ENCODE peak calls at places on chromosomes 2 and 18, in nine cellular contexts. G is Daoy; V is stimulated activated effector memory CD8-positive, alpha-beta T cell treated with anti-CD3 and anti-CD28 coated beads, Interleukin-12 subunit alpha, Interleukin-12 subunit beta, amount 100 ng/mL, for 72 hours; Y is fibroblast of villous mesenchyme; D is GM04504; A is stimulated activated CD8-positive, alpha-beta memory T cell treated with anti-CD3 and anti-CD28 coated beads, Interleukin-12 subunit alpha, Interleukin-12 subunit beta, amount 100 ng/mL, for 1 hour; F is hepatocyte; X is CD4-positive, alpha-beta T cell; M is LoVo. H is an unnamed sample.

GRCh38 chr2:145166716-145167115 is 646.8 kb upstream of the ZEB2 start:
- DNase-seq in G (no peak), V (no peak), Y (no peak), D (no peak), A (no peak), F (no peak), X (no peak), M (no peak), H (peak)

GRCh38 chr2:224004105-224004715 is 34.9 kb downstream of the SERPINE2 start:
- DNase-seq in G (no peak), V (no peak), Y (peak), D (no peak), A (no peak), F (no peak), X (no peak), M (no peak), H (no peak)

GRCh38 chr2:151260492-151261239 is 997 bp downstream of the RBM43 start:
- DNase-seq in G (no peak), V (no peak), Y (peak), D (no peak), A (no peak), F (no peak), X (no peak), M (peak), H (peak)

GRCh38 chr2:140990416-140990815 is 1140.4 kb downstream of the LRP1B start:
- DNase-seq in G (peak), V (no peak), Y (peak), D (peak), A (no peak), F (no peak), X (no peak), M (no peak), H (peak)

GRCh38 chr2:227450921-227451654 is 20.9 kb upstream of the AGFG1 start:
- DNase-seq in G (no peak), V (no peak), Y (peak), D (no peak), A (no peak), F (peak), X (no peak), M (no peak), H (no peak)

GRCh38 chr18:49227456-49227855 is 233.0 kb downstream of the DYM start:
- DNase-seq in G (peak), V (peak), Y (no peak), D (no peak), A (no peak), F (no peak), X (peak), M (peak), H (no peak)

GRCh38 chr2:57685047-57685446 is 361.6 kb upstream of the VRK2 start:
- DNase-seq in G (no peak), V (no peak), Y (no peak), D (no peak), A (no peak), F (no peak), X (no peak), M (no peak), H (no peak)

GRCh38 chr2:67339234-67339885 is 57.8 kb upstream of the ETAA1 start:
- DNase-seq in G (no peak), V (no peak), Y (no peak), D (no peak), A (no peak), F (no peak), X (no peak), M (no peak), H (no peak)

GRCh38 chr2:86211033-86211795 is 12.0 kb downstream of the MRPL35 start:
- DNase-seq in G (no peak), V (no peak), Y (no peak), D (no peak), A (no peak), F (no peak), X (no peak), M (no peak), H (no peak)

GRCh38 chr2:7292154-7292553 is 374.9 kb downstream of the RNF144A start:
- DNase-seq in G (no peak), V (no peak), Y (peak), D (no peak), A (no peak), F (no peak), X (no peak), M (no peak), H (no peak)

GRCh38 chr2:170157025-170157684 is 20.8 kb upstream of the MYO3B start:
- DNase-seq in G (peak), V (no peak), Y (peak), D (no peak), A (no peak), F (no peak), X (no peak), M (no peak), H (no peak)

GRCh38 chr2:147511491-147511948 is 333.3 kb upstream of the ACVR2A start:
- DNase-seq in G (no peak), V (no peak), Y (peak), D (no peak), A (no peak), F (peak), X (peak), M (no peak), H (peak)

GRCh38 chr2:194301946-194302345 is 1355.1 kb upstream of the SLC39A10 start:
- DNase-seq in G (no peak), V (no peak), Y (no peak), D (no peak), A (no peak), F (no peak), X (no peak), M (no peak), H (no peak)

GRCh38 chr2:26578581-26578980 is 62.6 kb downstream of the CIB4 start:
- DNase-seq in G (no peak), V (no peak), Y (no peak), D (no peak), A (no peak), F (no peak), X (no peak), M (no peak), H (no peak)

GRCh38 chr2:98869868-98870267 is 66.2 kb downstream of the CRACDL start:
- DNase-seq in G (no peak), V (peak), Y (no peak), D (no peak), A (no peak), F (no peak), X (no peak), M (peak), H (no peak)

GRCh38 chr2:73700111-73700510 is 37.0 kb downstream of the TPRKB start:
- DNase-seq in G (no peak), V (no peak), Y (peak), D (no peak), A (no peak), F (no peak), X (no peak), M (no peak), H (no peak)

GRCh38 chr18:10035306-10035991 is 121.6 kb downstream of the VAPA start:
- DNase-seq in G (peak), V (no peak), Y (no peak), D (no peak), A (no peak), F (peak), X (no peak), M (no peak), H (no peak)

GRCh38 chr18:3649135-3649558 is 199.2 kb downstream of the TGIF1 start:
- DNase-seq in G (no peak), V (no peak), Y (peak), D (no peak), A (no peak), F (no peak), X (no peak), M (no peak), H (no peak)

GRCh38 chr2:236309669-236310029 is 45.4 kb upstream of the ASB18 start:
- DNase-seq in G (peak), V (no peak), Y (no peak), D (no peak), A (no peak), F (peak), X (no peak), M (no peak), H (no peak)

GRCh38 chr2:117818921-117819320 is 4.4 kb downstream of the DDX18 start:
- DNase-seq in G (no peak), V (no peak), Y (no peak), D (no peak), A (no peak), F (no peak), X (no peak), M (no peak), H (no peak)

GRCh38 chr2:240362216-240362755 is 73.2 kb upstream of the GPC1 start:
- DNase-seq in G (no peak), V (no peak), Y (no peak), D (no peak), A (no peak), F (no peak), X (no peak), M (no peak), H (no peak)

GRCh38 chr2:234973008-234973407 is 21.2 kb downstream of the SH3BP4 start:
- DNase-seq in G (peak), V (no peak), Y (no peak), D (no peak), A (no peak), F (no peak), X (no peak), M (no peak), H (no peak)

GRCh38 chr2:127508621-127509034 is 17.7 kb downstream of the IWS1 start:
- DNase-seq in G (peak), V (no peak), Y (peak), D (peak), A (no peak), F (peak), X (no peak), M (peak), H (peak)

GRCh38 chr2:159290289-159290907 is 3.9 kb upstream of the WDSUB1 start:
- DNase-seq in G (peak), V (no peak), Y (peak), D (peak), A (no peak), F (peak), X (no peak), M (peak), H (peak)

GRCh38 chr2:230665263-230665691 is 47.4 kb upstream of the CAB39 start:
- DNase-seq in G (no peak), V (peak), Y (no peak), D (no peak), A (no peak), F (no peak), X (no peak), M (no peak), H (no peak)

GRCh38 chr2:21740529-21740928 is 616.8 kb downstream of the TDRD15 start:
- DNase-seq in G (no peak), V (no peak), Y (no peak), D (no peak), A (no peak), F (peak), X (no peak), M (no peak), H (no peak)

GRCh38 chr2:1593371-1594205 is 150.7 kb downstream of the PXDN start:
- DNase-seq in G (peak), V (no peak), Y (peak), D (peak), A (no peak), F (peak), X (no peak), M (peak), H (no peak)

GRCh38 chr2:11912980-11913379 is 166.5 kb downstream of the LPIN1 start:
- DNase-seq in G (no peak), V (no peak), Y (no peak), D (no peak), A (no peak), F (no peak), X (no peak), M (no peak), H (no peak)

GRCh38 chr2:105977212-105977611 is 216.9 kb downstream of the UXS1 start:
- DNase-seq in G (peak), V (no peak), Y (peak), D (peak), A (no peak), F (no peak), X (no peak), M (peak), H (peak)

GRCh38 chr2:12556762-12557161 is 160.0 kb upstream of the TRIB2 start:
- DNase-seq in G (peak), V (no peak), Y (peak), D (no peak), A (no peak), F (peak), X (peak), M (no peak), H (peak)

GRCh38 chr2:86015006-86015405 is 90.7 kb downstream of the POLR1A start:
- DNase-seq in G (no peak), V (no peak), Y (no peak), D (no peak), A (no peak), F (no peak), X (no peak), M (no peak), H (no peak)

GRCh38 chr2:70496819-70497218 is 56.8 kb downstream of the TGFA start:
- DNase-seq in G (no peak), V (no peak), Y (no peak), D (no peak), A (no peak), F (no peak), X (no peak), M (no peak), H (no peak)

GRCh38 chr2:37573406-37573805 is 98.0 kb downstream of the CDC42EP3 start:
- DNase-seq in G (no peak), V (no peak), Y (no peak), D (no peak), A (no peak), F (no peak), X (no peak), M (no peak), H (no peak)

GRCh38 chr2:1876352-1876751 is 132.0 kb upstream of the PXDN start:
- DNase-seq in G (no peak), V (no peak), Y (no peak), D (no peak), A (no peak), F (no peak), X (no peak), M (no peak), H (no peak)

GRCh38 chr2:219727771-219728429 is 100.5 kb downstream of the SLC4A3 start:
- DNase-seq in G (no peak), V (no peak), Y (peak), D (no peak), A (no peak), F (peak), X (no peak), M (no peak), H (no peak)

H was measured in AG09309.